ENCODE peak calls at places on chromosomes 12 and 14, in five cellular contexts. H is osteoblast, O is left ventricle myocardium inferior, Y is astrocyte, S is LNCaP clone FGC. V is an unnamed sample.

GRCh38 chr14:32472512-32473472 is 143.7 kb downstream of the AKAP6 start:
- DNase-seq in H (peak), S (no peak), Y (peak), O (peak), V (peak)

GRCh38 chr12:69495071-69495470 is 24.9 kb downstream of the FRS2 start:
- DNase-seq in S (no peak), Y (no peak), H (no peak), O (no peak), V (no peak)

GRCh38 chr12:96048392-96048969 is 13.1 kb upstream of the LTA4H start:
- DNase-seq in S (peak), O (no peak), H (no peak), Y (no peak), V (no peak)

GRCh38 chr12:96112733-96113132 is 77.3 kb upstream of the LTA4H start:
- DNase-seq in Y (no peak), H (no peak), O (no peak), S (peak), V (no peak)

GRCh38 chr14:67172520-67172919 is 16.7 kb upstream of the GARIN2 start:
- DNase-seq in Y (no peak), H (no peak), S (no peak), O (no peak), V (no peak)

GRCh38 chr12:114391088-114391487 is 14.9 kb downstream of the TBX5 start:
- DNase-seq in O (no peak), S (no peak), Y (peak), H (no peak), V (no peak)

GRCh38 chr12:117151195-117152031 is 38.9 kb downstream of the FBXO21 start:
- DNase-seq in H (peak), O (peak), S (no peak), Y (no peak), V (peak)

GRCh38 chr12:22415342-22416309 is 81.1 kb upstream of the ST8SIA1 start:
- DNase-seq in S (peak), H (no peak), Y (peak), O (no peak), V (peak)

GRCh38 chr12:10362828-10363664 is 26.8 kb downstream of the KLRK1 start:
- DNase-seq in H (no peak), Y (peak), S (no peak), O (no peak), V (no peak)

GRCh38 chr12:128549621-128550020 is 274.1 kb downstream of the SLC15A4 start:
- DNase-seq in H (no peak), S (no peak), O (no peak), Y (no peak), V (no peak)

GRCh38 chr12:131375261-131375971 is 335.5 kb upstream of the SFSWAP start:
- DNase-seq in H (peak), Y (no peak), O (no peak), S (no peak), V (no peak)

GRCh38 chr12:24945822-24946221 is 3.1 kb downstream of the BCAT1 start:
- DNase-seq in Y (no peak), H (no peak), O (no peak), S (no peak), V (no peak)

GRCh38 chr12:24950231-24950834 is 1.4 kb upstream of the BCAT1 start:
- DNase-seq in O (no peak), S (no peak), Y (no peak), H (no peak), V (no peak)

GRCh38 chr12:24947541-24948451 is 1.1 kb downstream of the BCAT1 start:
- DNase-seq in H (no peak), O (no peak), S (no peak), Y (no peak), V (no peak)

GRCh38 chr12:24948452-24948815 is 467 bp downstream of the BCAT1 start:
- DNase-seq in H (peak), Y (peak), O (no peak), S (no peak), V (no peak)

GRCh38 chr12:24948816-24949722 is at the start of gene BCAT1:
- DNase-seq in S (no peak), Y (peak), O (peak), H (peak), V (peak)
- TF ChIP-seq CTCF in S (no peak), Y (peak), O (peak), H (no peak), V (peak)

GRCh38 chr12:67424784-67425183 is 155.6 kb downstream of the CAND1 start:
- DNase-seq in H (no peak), S (no peak), O (no peak), Y (no peak), V (no peak)
- TF ChIP-seq CTCF in H (no peak), S (no peak), O (no peak), Y (no peak), V (no peak)

DNA sequence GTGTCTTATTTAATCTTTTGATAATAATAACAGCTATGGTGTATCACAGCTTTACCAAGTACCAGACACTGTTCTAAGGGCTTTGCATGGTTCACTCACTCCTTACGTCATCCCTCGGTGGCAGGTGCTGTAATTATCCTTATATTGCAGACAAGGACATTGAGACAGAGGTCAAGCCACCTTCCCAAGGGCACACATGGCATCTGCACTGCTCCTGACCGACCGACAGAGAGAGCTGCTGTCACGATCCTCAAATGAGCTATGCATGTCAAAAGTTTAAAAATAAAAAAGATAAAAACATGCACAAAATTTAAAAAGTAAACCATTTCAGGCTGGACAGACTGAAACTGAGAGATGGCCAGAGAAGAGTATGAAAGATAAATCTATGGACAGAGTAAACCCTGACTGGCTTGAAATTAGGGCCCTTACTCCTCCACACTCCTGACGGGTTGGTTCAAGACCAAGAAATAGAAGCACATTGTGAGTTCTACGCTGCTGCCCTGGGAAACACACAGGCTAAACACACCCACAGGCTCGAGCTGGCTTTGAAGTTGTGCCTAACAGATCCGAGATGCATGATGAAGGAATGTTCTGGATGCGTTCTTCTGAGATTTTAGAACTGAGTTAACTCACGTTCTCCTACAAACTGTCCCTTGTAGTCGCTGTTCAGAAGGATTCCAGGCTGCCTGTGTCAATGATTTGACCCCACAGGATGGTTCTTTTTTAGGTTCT is 268.7 kb downstream of the ZFP36L1 start:
- DNase-seq in S (no peak), O (no peak), Y (no peak), H (no peak), V (no peak)
- TF ChIP-seq CTCF in S (peak), O (peak), Y (no peak), H (peak), V (peak)

DNA sequence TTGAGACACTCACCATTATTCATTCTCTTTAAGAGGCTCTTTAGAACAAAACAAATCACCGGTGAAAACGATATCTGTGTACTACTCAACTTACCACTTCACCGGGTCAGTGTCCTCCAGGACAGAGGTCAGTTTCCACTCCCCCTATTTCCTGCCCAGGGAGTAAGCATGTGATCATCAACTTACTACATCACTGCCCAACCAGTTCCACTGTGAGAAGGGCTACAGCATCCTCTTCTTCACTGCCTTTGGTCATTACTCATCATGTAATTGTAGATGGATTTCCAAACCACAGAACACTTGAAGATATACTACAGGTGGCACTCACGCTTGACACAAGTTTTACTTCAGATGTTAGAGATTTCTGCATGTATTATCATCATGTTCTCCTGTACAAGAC is 5.7 kb downstream of the TMCC3 start:
- DNase-seq in S (no peak), O (no peak), Y (peak), H (peak), V (peak)
- TF ChIP-seq CTCF in S (no peak), O (no peak), Y (no peak), H (no peak), V (no peak)

GRCh38 chr12:59431266-59431665 is 164.6 kb upstream of the SLC16A7 start:
- DNase-seq in O (no peak), S (peak), Y (no peak), H (no peak), V (no peak)
- TF ChIP-seq CTCF in O (peak), S (peak), Y (no peak), H (no peak), V (peak)

GRCh38 chr12:989051-989450 is 2.0 kb upstream of the ERC1 start:
- DNase-seq in S (no peak), O (no peak), Y (no peak), H (peak), V (no peak)

GRCh38 chr12:991350-992278 is 591 bp downstream of the ERC1 start:
- DNase-seq in H (peak), O (no peak), S (peak), Y (no peak), V (no peak)

GRCh38 chr12:989751-990278 is 1.2 kb upstream of the ERC1 start:
- DNase-seq in O (no peak), H (peak), S (no peak), Y (peak), V (no peak)

GRCh38 chr12:990308-990648 is 745 bp upstream of the ERC1 start:
- DNase-seq in Y (peak), S (peak), H (peak), O (peak), V (no peak)

GRCh38 chr12:990649-991349 is at the start of gene ERC1:
- DNase-seq in O (peak), S (peak), Y (peak), H (peak), V (peak)
- TF ChIP-seq CTCF in O (no peak), S (no peak), Y (no peak), H (no peak), V (no peak)

DNA sequence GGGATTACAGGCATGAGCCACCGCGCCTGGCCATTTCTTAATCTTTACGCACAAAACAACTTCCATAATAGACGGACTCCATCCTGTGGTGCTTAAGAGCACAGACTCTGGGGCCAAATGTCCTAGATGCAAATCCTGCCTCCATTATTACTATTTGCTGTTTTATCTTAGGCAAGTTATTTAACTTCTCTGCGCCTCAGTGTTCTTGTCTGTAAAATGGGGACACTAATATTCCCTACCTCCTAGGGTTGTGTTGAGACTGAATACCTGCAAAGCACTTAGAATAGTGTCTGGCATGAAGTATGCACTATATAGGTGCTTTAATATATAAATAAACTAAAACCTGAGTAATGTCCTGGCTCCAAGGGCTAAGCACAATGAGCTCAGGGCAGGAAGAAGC is 76.4 kb downstream of the CLIP1 start:
- DNase-seq in O (no peak), H (no peak), Y (no peak), S (no peak), V (no peak)
- TF ChIP-seq CTCF in O (no peak), H (no peak), Y (no peak), S (no peak), V (no peak)

GRCh38 chr12:118495296-118495695 is 118.9 kb downstream of the SUDS3 start:
- DNase-seq in Y (no peak), O (no peak), S (peak), H (no peak), V (no peak)

GRCh38 chr12:118500302-118500701 is 123.9 kb downstream of the SUDS3 start:
- DNase-seq in O (no peak), S (no peak), H (no peak), Y (no peak), V (no peak)

GRCh38 chr12:118493962-118494361 is 117.6 kb downstream of the SUDS3 start:
- DNase-seq in H (no peak), O (no peak), Y (no peak), S (no peak), V (no peak)

GRCh38 chr12:118498171-118498570 is 121.8 kb downstream of the SUDS3 start:
- DNase-seq in H (peak), O (no peak), Y (no peak), S (no peak), V (no peak)

DNA sequence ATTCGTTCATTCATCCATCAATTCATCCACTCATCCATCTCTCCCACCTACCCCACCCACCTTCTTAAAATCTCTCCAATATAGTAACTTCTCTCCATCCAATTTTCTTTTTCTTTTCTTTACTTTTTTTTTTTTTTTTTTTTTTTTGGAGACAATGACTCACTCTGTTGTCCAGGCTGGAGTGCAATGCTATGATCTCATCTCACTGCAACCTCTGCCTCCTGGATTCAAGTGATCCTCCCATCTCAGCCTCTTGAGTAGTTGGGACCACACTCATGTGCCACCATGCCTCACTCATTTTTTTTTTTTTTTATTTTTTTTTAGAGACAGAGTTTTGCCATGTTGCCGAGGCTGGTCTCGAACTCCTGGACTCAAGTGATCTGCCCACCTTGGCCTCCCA is 118.4 kb downstream of the SUDS3 start:
- DNase-seq in H (no peak), S (no peak), O (no peak), Y (no peak), V (no peak)
- TF ChIP-seq CTCF in H (no peak), S (no peak), O (no peak), Y (no peak), V (no peak)

V was measured in AG09319.